ENCODE peak calls at places on chromosomes 11 and 22, in five cellular contexts. U is erythroblast, A is ELR, Y is esophagus muscularis mucosa, X is adipocyte. J is an unnamed sample.
A peak's percentile ranks its signal among the peaks of the same experiment; 100 is the strongest.

GRCh38 chr11:6548121-6548520 is 51.0 kb downstream of the DNHD1 start:
- DNase-seq in U (no peak), A (no peak), Y (no peak), X (no peak), J (no peak)

GRCh38 chr11:39255648-39256047 is 2203.8 kb downstream of the LRRC4C start:
- DNase-seq in U (no peak), A (no peak), Y (no peak), X (no peak), J (no peak)

GRCh38 chr11:108802492-108802891 is 137.6 kb downstream of the DDX10 start:
- DNase-seq in U (no peak), A (no peak), Y (no peak), X (no peak), J (no peak)

GRCh38 chr11:100793525-100793924 is 106.4 kb downstream of the ARHGAP42 start:
- DNase-seq in U (no peak), A (peak; percentile 20), Y (no peak), X (no peak), J (no peak)

GRCh38 chr22:45212992-45213751 is 27.5 kb downstream of the KIAA0930 start:
- DNase-seq in U (no peak), A (peak; percentile 77), Y (no peak), X (peak; percentile 45), J (peak; percentile 70)

GRCh38 chr11:8586805-8587204 is 7.2 kb downstream of the STK33 start:
- DNase-seq in U (no peak), A (peak; percentile 36), Y (no peak), X (no peak), J (no peak)

GRCh38 chr11:124669193-124669592 is 4.3 kb downstream of the SIAE start:
- DNase-seq in U (peak; percentile 77), A (peak; percentile 57), Y (no peak), X (peak; percentile 71), J (peak; percentile 34)

GRCh38 chr22:24319451-24319850 is 48.8 kb downstream of the SPECC1L start:
- DNase-seq in U (no peak), A (no peak), Y (no peak), X (peak; percentile 34), J (peak; percentile 30)